ENCODE peak calls at places on chromosome 11, in five cellular contexts. E is RWPE2, Y is kidney, T is neural crest cell, J is fibroblast of the aortic adventitia. Q is an unnamed sample.
A peak's percentile ranks its signal among the peaks of the same experiment; 100 is the strongest.

GRCh38 chr11:85699957-85700741 is 14.2 kb upstream of the CCDC89 start:
- DNase-seq in E (no peak), Y (no peak), J (no peak), T (no peak), Q (no peak)

GRCh38 chr11:46404476-46405017 is 13.0 kb upstream of the CHRM4 start:
- DNase-seq in J (peak; percentile 27), Y (peak; percentile 37), E (no peak), T (no peak), Q (no peak)

GRCh38 chr11:111665779-111666178 is 63.5 kb downstream of the SIK2 start:
- DNase-seq in T (peak; percentile 30), J (peak; percentile 68), Y (no peak), E (no peak), Q (no peak)

GRCh38 chr11:112320668-112321067 is 60.0 kb upstream of the PLET1 start:
- DNase-seq in T (no peak), E (peak; percentile 79), Y (peak; percentile 83), J (peak; percentile 84), Q (no peak)

GRCh38 chr11:2817431-2817830 is 68.1 kb downstream of the CDKN1C start:
- DNase-seq in T (no peak), Y (peak; percentile 57), J (no peak), E (no peak), Q (no peak)

GRCh38 chr11:68664906-68665305 is 19.4 kb upstream of the GAL start:
- DNase-seq in T (no peak), Y (peak; percentile 45), E (peak; percentile 28), J (no peak), Q (peak; percentile 58)

GRCh38 chr11:105070221-105070789 is 25.2 kb upstream of the CARD16 start:
- DNase-seq in E (no peak), Y (no peak), T (no peak), J (no peak), Q (no peak)

GRCh38 chr11:118202599-118203422 is 22.0 kb downstream of the JAML start:
- DNase-seq in J (no peak), Y (no peak), E (no peak), T (no peak), Q (no peak)

GRCh38 chr11:70048279-70049024 is 29.7 kb upstream of the ANO1 start:
- DNase-seq in J (no peak), E (no peak), Y (no peak), T (no peak), Q (no peak)

GRCh38 chr11:65915101-65915820 is 3.6 kb downstream of the C11orf68 start:
- DNase-seq in J (no peak), Y (no peak), T (no peak), E (no peak), Q (no peak)

GRCh38 chr11:9380773-9381172 is 3.7 kb upstream of the IPO7 start:
- DNase-seq in T (no peak), J (no peak), Y (no peak), E (no peak), Q (no peak)

GRCh38 chr11:57584341-57584740 is 13.1 kb upstream of the SERPING1 start:
- DNase-seq in T (no peak), Y (no peak), J (no peak), E (no peak), Q (no peak)

GRCh38 chr11:10310301-10310841 is 5.5 kb downstream of the ADM start:
- DNase-seq in E (no peak), Y (no peak), J (peak; percentile 40), T (no peak), Q (no peak)

GRCh38 chr11:64385953-64386704 is 27.2 kb downstream of the RPS6KA4 start:
- DNase-seq in E (no peak), Y (no peak), J (peak; percentile 11), T (no peak), Q (no peak)

GRCh38 chr11:102794382-102794781 is 3.6 kb downstream of the MMP1 start:
- DNase-seq in Y (no peak), E (no peak), T (no peak), J (peak; percentile 57), Q (no peak)

GRCh38 chr11:11998091-11998781 is 10.2 kb downstream of the DKK3 start:
- DNase-seq in E (no peak), T (no peak), Y (no peak), J (peak; percentile 86), Q (no peak)

GRCh38 chr11:102383839-102384238 is 36.8 kb downstream of the BIRC2 start:
- DNase-seq in E (no peak), T (no peak), J (no peak), Y (no peak), Q (no peak)

GRCh38 chr11:8567597-8568198 is 26.3 kb downstream of the STK33 start:
- DNase-seq in E (no peak), J (peak; percentile 17), T (no peak), Y (no peak), Q (no peak)

GRCh38 chr11:280762-281485 is 2.7 kb downstream of the NLRP6 start:
- DNase-seq in Y (no peak), E (peak; percentile 57), J (no peak), T (no peak), Q (peak; percentile 88)

DNA sequence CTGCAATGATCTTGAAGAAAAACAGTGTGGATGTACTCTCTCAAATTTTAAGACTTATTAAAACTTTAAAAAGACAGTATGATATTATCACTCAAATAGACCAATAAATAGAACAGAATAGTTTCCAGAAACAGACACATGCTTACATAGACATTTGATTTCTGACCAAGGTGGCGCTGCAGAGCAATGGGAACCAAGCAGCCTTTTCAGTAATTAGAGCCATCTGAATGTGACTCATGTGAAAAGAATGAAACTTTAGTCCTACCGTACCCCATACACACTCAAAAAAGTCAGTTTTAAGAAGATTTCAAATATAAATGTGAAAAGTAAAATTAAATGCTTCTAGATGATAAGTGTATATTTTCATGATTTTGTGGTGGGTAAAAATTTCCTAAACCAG is 74.2 kb upstream of the MS4A8 start:
- DNase-seq in T (no peak), Y (no peak), E (no peak), J (peak; percentile 19), Q (no peak)
- TF ChIP-seq CTCF in T (peak; percentile 52), Y (peak; percentile 12), E (peak; percentile 44), J (no peak), Q (peak; percentile 67)

DNA sequence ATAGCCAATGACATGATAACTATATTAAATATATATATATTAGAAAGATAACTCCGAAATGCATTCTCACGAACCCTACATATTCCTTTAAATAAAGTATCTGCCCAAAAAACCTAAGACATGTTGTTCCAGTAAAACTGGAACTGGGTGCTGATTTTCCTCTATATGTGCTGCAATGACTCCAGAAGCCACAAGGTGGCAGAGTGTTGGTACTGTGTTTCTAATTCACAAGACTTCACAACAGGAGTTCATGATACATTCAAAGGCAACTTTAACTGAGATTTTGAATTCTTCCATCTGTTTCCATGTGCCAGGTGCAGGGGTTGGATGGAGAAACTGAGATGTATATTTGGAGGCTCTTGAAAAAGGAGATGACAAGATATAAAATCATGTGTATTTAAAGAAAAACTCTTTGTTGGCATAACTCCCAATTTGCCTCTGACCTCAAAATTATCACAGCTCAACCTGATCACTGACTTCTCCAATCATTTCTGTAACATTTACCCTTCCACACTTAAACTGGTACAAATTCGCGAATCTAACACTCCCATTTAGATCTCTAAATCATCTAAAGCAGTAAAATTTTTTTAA is 1098.6 kb upstream of the CCDC90B start:
- DNase-seq in Y (no peak), J (peak; percentile 77), E (no peak), T (peak; percentile 38), Q (no peak)
- TF ChIP-seq CTCF in Y (peak; percentile 71), J (peak; percentile 90), E (peak; percentile 83), T (peak; percentile 85), Q (peak; percentile 85)

DNA sequence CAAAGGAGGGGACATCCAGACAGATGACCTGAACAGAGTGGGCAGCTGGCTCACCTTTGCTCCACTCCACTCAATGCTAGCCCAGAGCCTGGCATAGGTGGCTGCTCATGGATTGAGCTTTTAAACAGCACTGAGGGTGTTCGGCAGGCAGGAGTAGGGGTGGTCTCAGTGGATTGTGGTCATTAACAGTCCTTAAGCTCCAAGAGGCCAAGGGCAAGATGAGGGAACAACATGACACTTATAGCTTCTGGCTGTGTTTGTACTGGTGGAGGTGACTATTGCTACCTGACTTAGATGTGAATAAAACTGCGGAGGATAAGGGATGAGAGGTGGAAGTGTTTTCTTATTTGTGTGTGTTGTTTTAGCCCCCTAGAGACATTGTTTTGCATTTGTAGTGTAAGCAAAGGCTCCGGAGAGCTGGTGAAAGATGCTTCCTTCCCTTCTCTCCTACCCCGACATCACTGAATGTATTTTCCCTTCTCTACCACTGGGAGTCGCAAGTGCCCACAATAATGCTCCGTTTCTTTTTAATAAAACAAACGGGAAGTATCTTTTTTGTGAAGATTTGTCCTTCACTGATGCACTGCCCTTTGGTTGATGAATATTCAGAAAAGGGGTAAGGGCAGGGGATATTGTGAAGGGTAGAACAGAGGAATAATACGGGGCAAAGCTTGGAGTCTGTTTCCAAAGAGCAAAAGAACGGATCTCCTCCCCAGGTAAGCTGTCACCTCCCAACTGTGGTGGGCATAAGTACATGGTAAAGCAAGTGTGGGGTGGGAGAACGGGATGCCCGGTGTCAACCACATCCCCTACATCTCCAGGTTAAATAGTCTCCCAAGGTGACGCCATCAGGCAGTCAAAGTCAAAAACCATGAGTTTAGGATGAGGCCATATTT is 27.5 kb upstream of the MTNR1B start:
- DNase-seq in J (peak; percentile 61), Y (no peak), T (peak; percentile 16), E (no peak), Q (no peak)
- TF ChIP-seq CTCF in J (peak; percentile 72), Y (peak; percentile 62), T (peak; percentile 80), E (peak; percentile 84), Q (peak; percentile 90)

DNA sequence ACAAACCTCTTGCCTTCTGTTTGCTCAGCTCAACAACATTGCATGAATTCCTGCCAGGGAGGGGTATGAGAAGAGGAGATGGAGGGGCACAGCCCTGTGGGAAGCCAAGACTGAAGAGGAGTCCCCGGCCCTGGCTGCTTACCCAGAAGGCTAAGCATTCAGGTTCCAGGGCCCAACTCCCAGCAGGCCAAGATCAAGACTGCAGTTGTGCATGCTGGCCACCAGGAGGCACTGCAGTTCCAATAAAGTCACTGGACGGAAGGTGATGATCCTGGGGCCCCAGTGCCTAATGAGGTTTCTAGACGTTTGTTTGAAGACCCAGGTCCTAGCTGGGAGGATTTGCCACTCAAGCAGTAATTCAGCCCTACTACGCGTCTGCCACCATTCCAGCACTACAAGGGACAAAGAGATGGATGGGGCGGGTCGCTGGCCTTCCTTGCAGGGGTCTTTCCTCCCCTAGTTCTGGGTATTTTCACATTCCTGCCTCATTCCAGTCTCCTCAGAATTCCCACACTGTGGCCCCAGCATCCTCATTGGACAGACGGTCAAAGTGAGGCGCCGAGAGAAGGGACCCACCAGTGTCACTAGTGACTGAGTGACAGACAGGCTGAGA is 23.6 kb downstream of the ALX4 start:
- DNase-seq in E (no peak), T (peak; percentile 79), J (peak; percentile 58), Y (no peak), Q (no peak)
- TF ChIP-seq CTCF in E (peak; percentile 85), T (peak; percentile 96), J (peak; percentile 94), Y (peak; percentile 95), Q (peak; percentile 96)

GRCh38 chr11:88384004-88384677 is 46.6 kb upstream of the CTSC start:
- DNase-seq in T (no peak), Y (no peak), J (peak; percentile 35), E (no peak), Q (no peak)
- TF ChIP-seq CTCF in T (no peak), Y (no peak), J (no peak), E (no peak), Q (no peak)

Q was measured in chondrocyte.